ENCODE peak calls at places on chromosomes 6 and 20, in nine cellular contexts. C is Peyer's patch, O is adrenal gland, J is IMR-90, Y is A549, S is HepG2, G is lower leg skin, U is ovary, V is endothelial cell of umbilical vein. Z is an unnamed sample.
A peak's percentile ranks its signal among the peaks of the same experiment; 100 is the strongest.

GRCh38 chr20:62080249-62080993 is 14.7 kb upstream of the TAF4 start:
- DNase-seq in C (no peak), O (no peak), J (no peak), Y (no peak), S (no peak), G (no peak), U (no peak), V (no peak), Z (no peak)

GRCh38 chr6:106692112-106692822 is 62.9 kb downstream of the QRSL1 start:
- DNase-seq in C (no peak), O (peak; percentile 24), J (peak; percentile 15), Y (peak; percentile 31), S (no peak), G (no peak), U (no peak), V (peak; percentile 33), Z (no peak)

GRCh38 chr6:136625293-136625692 is 75.1 kb upstream of the MAP7 start:
- DNase-seq in C (no peak), O (no peak), J (no peak), Y (no peak), S (no peak), G (no peak), U (no peak), V (no peak), Z (no peak)

GRCh38 chr6:72643214-72643613 is 21.4 kb downstream of the KCNQ5 start:
- DNase-seq in C (no peak), O (no peak), J (no peak), Y (no peak), S (no peak), G (no peak), U (no peak), V (no peak), Z (no peak)

GRCh38 chr6:20403766-20404640 is 2.3 kb downstream of the E2F3 start:
- DNase-seq in C (no peak), O (no peak), J (peak; percentile 58), Y (peak; percentile 16), S (peak; percentile 52), G (no peak), U (no peak), V (peak; percentile 89), Z (peak; percentile 86)

GRCh38 chr6:26351544-26351953 is 13.4 kb upstream of the BTN3A2 start:
- DNase-seq in C (no peak), O (no peak), J (peak; percentile 99), Y (peak; percentile 70), S (peak; percentile 95), G (no peak), U (no peak), V (peak; percentile 84), Z (peak; percentile 32)

GRCh38 chr20:35629432-35630145 is 14.0 kb downstream of the SPAG4 start:
- DNase-seq in C (no peak), O (no peak), J (no peak), Y (no peak), S (no peak), G (peak; percentile 57), U (no peak), V (no peak), Z (no peak)

GRCh38 chr6:3001773-3002293 is 2.1 kb downstream of the NQO2 start:
- DNase-seq in C (no peak), O (no peak), J (peak; percentile 77), Y (peak; percentile 67), S (peak; percentile 85), G (no peak), U (no peak), V (peak; percentile 74), Z (peak; percentile 94)

GRCh38 chr6:163630575-163630974 is 216.1 kb downstream of the QKI start:
- DNase-seq in C (no peak), O (no peak), J (no peak), Y (no peak), S (no peak), G (no peak), U (no peak), V (no peak), Z (no peak)

GRCh38 chr6:111248789-111249188 is 161.5 kb downstream of the SLC16A10 start:
- DNase-seq in C (no peak), O (no peak), J (no peak), Y (no peak), S (no peak), G (no peak), U (no peak), V (no peak), Z (no peak)

GRCh38 chr6:30615958-30616810 is 859 bp downstream of the PPP1R10 start:
- DNase-seq in C (no peak), O (no peak), J (no peak), Y (no peak), S (peak; percentile 61), G (no peak), U (no peak), V (peak; percentile 43), Z (peak; percentile 85)

GRCh38 chr20:5033566-5033965 is 32.3 kb upstream of the SLC23A2 start:
- DNase-seq in C (no peak), O (no peak), J (peak; percentile 47), Y (no peak), S (peak; percentile 52), G (no peak), U (no peak), V (no peak), Z (no peak)

GRCh38 chr20:2108987-2109386 is 7.4 kb downstream of the STK35 start:
- DNase-seq in C (no peak), O (no peak), J (peak; percentile 80), Y (peak; percentile 47), S (peak; percentile 33), G (no peak), U (no peak), V (no peak), Z (no peak)

GRCh38 chr20:17614812-17615644 is 45.2 kb downstream of the DSTN start:
- DNase-seq in C (peak; percentile 55), O (no peak), J (no peak), Y (no peak), S (no peak), G (peak; percentile 87), U (no peak), V (no peak), Z (no peak)

GRCh38 chr20:60100780-60101179 is 142.6 kb downstream of the CDH26 start:
- DNase-seq in C (no peak), O (no peak), J (no peak), Y (no peak), S (no peak), G (no peak), U (no peak), V (no peak), Z (no peak)

GRCh38 chr20:40814328-40814960 is 125.4 kb upstream of the MAFB start:
- DNase-seq in C (no peak), O (no peak), J (no peak), Y (no peak), S (no peak), G (peak; percentile 65), U (no peak), V (no peak), Z (no peak)

GRCh38 chr6:43724914-43725642 is 37.5 kb upstream of the MRPS18A start:
- DNase-seq in C (peak; percentile 87), O (peak; percentile 37), J (peak; percentile 95), Y (no peak), S (peak; percentile 86), G (peak; percentile 98), U (peak; percentile 69), V (no peak), Z (peak; percentile 99)
- TF ChIP-seq POLR2A in C (peak; percentile 46), O (no peak), J (no peak), Y (no peak), S (peak; percentile 53), G (no peak), U (no peak), V (no peak), Z (peak; percentile 88)

GRCh38 chr6:156816505-156816904 is 39.3 kb downstream of the ARID1B start:
- DNase-seq in C (no peak), O (no peak), J (peak; percentile 23), Y (no peak), S (no peak), G (no peak), U (no peak), V (peak; percentile 16), Z (peak; percentile 53)
- TF ChIP-seq POLR2A in C (no peak), O (no peak), J (no peak), Y (no peak), S (no peak), G (no peak), U (no peak), V (no peak), Z (no peak)

DNA sequence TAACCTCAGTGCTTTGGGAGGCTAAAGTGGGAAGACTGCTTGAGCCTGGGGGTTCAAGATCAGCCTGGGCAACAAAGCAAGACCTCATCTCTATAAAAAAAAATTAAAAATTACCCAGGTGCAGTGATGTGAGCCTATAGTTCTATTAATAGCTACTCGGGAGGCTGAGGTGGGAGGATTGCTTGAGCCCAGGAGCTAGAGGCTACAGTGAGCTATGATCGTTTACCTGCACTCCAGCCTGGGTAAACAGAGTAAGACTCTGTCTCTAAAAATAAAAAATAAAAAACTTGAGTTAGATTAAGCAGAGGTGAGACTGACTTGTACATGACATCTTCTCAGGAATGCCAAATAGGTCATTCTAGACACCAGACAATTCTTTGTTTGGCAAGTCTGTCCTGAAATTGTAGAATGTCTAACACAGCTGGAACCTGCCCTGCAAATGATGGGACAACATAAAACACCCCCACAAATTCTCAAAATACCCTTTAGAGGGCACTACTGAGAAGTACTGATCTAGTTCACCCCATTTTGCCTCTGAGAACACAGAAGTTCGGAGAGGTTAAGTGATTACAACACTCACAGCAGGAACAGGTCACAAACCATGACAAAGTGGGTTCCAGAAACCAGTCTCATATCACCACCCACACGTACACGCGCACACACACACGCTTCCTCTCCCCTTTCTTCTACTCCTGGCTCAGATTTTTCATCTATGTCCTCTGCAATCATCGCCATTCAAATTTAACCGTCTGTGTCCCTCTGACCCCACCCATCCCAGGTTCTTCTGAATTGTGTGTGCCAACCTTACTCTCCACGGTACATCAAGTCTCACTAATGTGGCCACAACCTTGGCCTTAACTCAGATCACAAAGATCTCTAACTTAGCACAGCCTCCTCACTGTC is 38.3 kb downstream of the ARHGAP18 start:
- DNase-seq in C (no peak), O (no peak), J (no peak), Y (no peak), S (peak; percentile 56), G (no peak), U (no peak), V (no peak), Z (peak; percentile 76)
- TF ChIP-seq POLR2A in C (no peak), O (no peak), J (no peak), Y (no peak), S (no peak), G (no peak), U (no peak), V (no peak), Z (no peak)

GRCh38 chr20:21465799-21466198 is 48.1 kb downstream of the NKX2-2 start:
- DNase-seq in C (no peak), O (no peak), J (no peak), Y (no peak), S (no peak), G (no peak), U (no peak), V (no peak), Z (no peak)

GRCh38 chr20:21464916-21465315 is 48.9 kb downstream of the NKX2-2 start:
- DNase-seq in C (no peak), O (no peak), J (no peak), Y (no peak), S (no peak), G (no peak), U (no peak), V (no peak), Z (no peak)
- TF ChIP-seq POLR2A in C (no peak), O (no peak), J (no peak), Y (no peak), S (no peak), G (no peak), U (no peak), V (no peak), Z (no peak)

Z was measured in erythroblast.